ENCODE peak calls at places on chromosomes 5 and 9, in five cellular contexts. One of them, this sample, is unnamed.

GRCh38 chr9:17802249-17802857 is 223.5 kb downstream of the SH3GL2 start:
- DNase-seq in Calu3: no peak
- DNase-seq in CD8-positive, alpha-beta memory T cell: no peak
- DNase-seq in ELR: peak
- DNase-seq in sciatic nerve: no peak
- DNase-seq in this sample: no peak

GRCh38 chr5:147303976-147304375 is 69.2 kb downstream of the STK32A start:
- DNase-seq in ELR: peak
- DNase-seq in Calu3: peak
- DNase-seq in sciatic nerve: no peak
- DNase-seq in CD8-positive, alpha-beta memory T cell: no peak
- DNase-seq in this sample: no peak

GRCh38 chr5:67073045-67073444 is 123.6 kb downstream of the CD180 start:
- DNase-seq in CD8-positive, alpha-beta memory T cell: no peak
- DNase-seq in sciatic nerve: no peak
- DNase-seq in Calu3: no peak
- DNase-seq in ELR: no peak
- DNase-seq in this sample: no peak

GRCh38 chr5:181204561-181205401 is at the start of gene TRIM7:
- DNase-seq in Calu3: peak
- DNase-seq in CD8-positive, alpha-beta memory T cell: no peak
- DNase-seq in sciatic nerve: no peak
- DNase-seq in ELR: peak
- DNase-seq in this sample: no peak

GRCh38 chr5:174533771-174534221 is 190.6 kb upstream of the MSX2 start:
- DNase-seq in Calu3: peak
- DNase-seq in ELR: peak
- DNase-seq in sciatic nerve: no peak
- DNase-seq in CD8-positive, alpha-beta memory T cell: no peak
- DNase-seq in this sample: no peak

GRCh38 chr5:912356-913091 is 19.8 kb downstream of the TRIP13 start:
- DNase-seq in ELR: peak
- DNase-seq in Calu3: no peak
- DNase-seq in sciatic nerve: peak
- DNase-seq in CD8-positive, alpha-beta memory T cell: no peak
- DNase-seq in this sample: peak

GRCh38 chr9:115033800-115034199 is 84.2 kb downstream of the TNC start:
- DNase-seq in Calu3: no peak
- DNase-seq in ELR: no peak
- DNase-seq in sciatic nerve: no peak
- DNase-seq in CD8-positive, alpha-beta memory T cell: no peak
- DNase-seq in this sample: no peak

GRCh38 chr5:59813761-59814562 is 79.6 kb downstream of the PDE4D start:
- DNase-seq in sciatic nerve: no peak
- DNase-seq in Calu3: peak
- DNase-seq in CD8-positive, alpha-beta memory T cell: no peak
- DNase-seq in ELR: peak
- DNase-seq in this sample: peak

GRCh38 chr9:20623021-20623747 is 885 bp upstream of the MLLT3 start:
- DNase-seq in Calu3: peak
- DNase-seq in CD8-positive, alpha-beta memory T cell: peak
- DNase-seq in ELR: peak
- DNase-seq in sciatic nerve: peak
- DNase-seq in this sample: peak

GRCh38 chr5:130141689-130142320 is 237.5 kb downstream of the CHSY3 start:
- DNase-seq in CD8-positive, alpha-beta memory T cell: no peak
- DNase-seq in sciatic nerve: no peak
- DNase-seq in Calu3: peak
- DNase-seq in ELR: peak
- DNase-seq in this sample: no peak

GRCh38 chr5:67233075-67233474 is 36.5 kb upstream of the CD180 start:
- DNase-seq in Calu3: no peak
- DNase-seq in CD8-positive, alpha-beta memory T cell: no peak
- DNase-seq in ELR: peak
- DNase-seq in sciatic nerve: no peak
- DNase-seq in this sample: no peak

GRCh38 chr5:149452007-149452664 is 73.0 kb upstream of the IL17B start:
- DNase-seq in CD8-positive, alpha-beta memory T cell: no peak
- DNase-seq in sciatic nerve: no peak
- DNase-seq in ELR: peak
- DNase-seq in Calu3: peak
- DNase-seq in this sample: no peak

GRCh38 chr5:10474521-10475075 is 32.9 kb downstream of the ROPN1L start:
- DNase-seq in CD8-positive, alpha-beta memory T cell: no peak
- DNase-seq in sciatic nerve: no peak
- DNase-seq in Calu3: no peak
- DNase-seq in ELR: no peak
- DNase-seq in this sample: no peak

GRCh38 chr5:90982576-90982975 is 400.5 kb downstream of the ARRDC3 start:
- DNase-seq in sciatic nerve: no peak
- DNase-seq in Calu3: no peak
- DNase-seq in CD8-positive, alpha-beta memory T cell: no peak
- DNase-seq in ELR: no peak
- DNase-seq in this sample: no peak

GRCh38 chr5:151038801-151039238 is 18.4 kb downstream of the GPX3 start:
- DNase-seq in ELR: peak
- DNase-seq in sciatic nerve: no peak
- DNase-seq in CD8-positive, alpha-beta memory T cell: no peak
- DNase-seq in Calu3: no peak
- DNase-seq in this sample: no peak

GRCh38 chr5:105836263-105836662 is 1834.5 kb downstream of the EFNA5 start:
- DNase-seq in CD8-positive, alpha-beta memory T cell: no peak
- DNase-seq in ELR: no peak
- DNase-seq in Calu3: no peak
- DNase-seq in sciatic nerve: no peak
- DNase-seq in this sample: no peak

GRCh38 chr5:172782169-172783039 is 11.4 kb upstream of the DUSP1 start:
- DNase-seq in ELR: peak
- DNase-seq in Calu3: no peak
- DNase-seq in CD8-positive, alpha-beta memory T cell: no peak
- DNase-seq in sciatic nerve: no peak
- DNase-seq in this sample: no peak

GRCh38 chr5:178098685-178099084 is 14.6 kb upstream of the N4BP3 start:
- DNase-seq in CD8-positive, alpha-beta memory T cell: no peak
- DNase-seq in ELR: no peak
- DNase-seq in sciatic nerve: no peak
- DNase-seq in Calu3: no peak
- DNase-seq in this sample: no peak

GRCh38 chr5:180790020-180790419 is 12.6 kb downstream of the MGAT1 start:
- DNase-seq in ELR: peak
- DNase-seq in sciatic nerve: no peak
- DNase-seq in Calu3: no peak
- DNase-seq in CD8-positive, alpha-beta memory T cell: no peak
- DNase-seq in this sample: no peak

GRCh38 chr5:90000351-90000750 is 409.2 kb downstream of the CETN3 start:
- DNase-seq in sciatic nerve: no peak
- DNase-seq in ELR: no peak
- DNase-seq in Calu3: no peak
- DNase-seq in CD8-positive, alpha-beta memory T cell: no peak
- DNase-seq in this sample: no peak

GRCh38 chr5:59608745-59609144 is 284.8 kb downstream of the PDE4D start:
- DNase-seq in Calu3: no peak
- DNase-seq in ELR: peak
- DNase-seq in CD8-positive, alpha-beta memory T cell: no peak
- DNase-seq in sciatic nerve: no peak
- DNase-seq in this sample: no peak

GRCh38 chr9:129148463-129149204 is 29.4 kb downstream of the IER5L start:
- DNase-seq in Calu3: no peak
- DNase-seq in sciatic nerve: no peak
- DNase-seq in ELR: no peak
- DNase-seq in CD8-positive, alpha-beta memory T cell: no peak
- DNase-seq in this sample: no peak

GRCh38 chr9:98687911-98688310 is 20.8 kb downstream of the GABBR2 start:
- DNase-seq in ELR: no peak
- DNase-seq in sciatic nerve: no peak
- DNase-seq in Calu3: no peak
- DNase-seq in CD8-positive, alpha-beta memory T cell: no peak
- DNase-seq in this sample: no peak

GRCh38 chr9:96021616-96022444 is 146.3 kb downstream of the ERCC6L2 start:
- DNase-seq in sciatic nerve: peak
- DNase-seq in CD8-positive, alpha-beta memory T cell: no peak
- DNase-seq in Calu3: no peak
- DNase-seq in ELR: no peak
- DNase-seq in this sample: no peak

GRCh38 chr9:17757816-17758215 is 178.9 kb downstream of the SH3GL2 start:
- DNase-seq in sciatic nerve: no peak
- DNase-seq in Calu3: no peak
- DNase-seq in CD8-positive, alpha-beta memory T cell: no peak
- DNase-seq in ELR: peak
- DNase-seq in this sample: no peak

GRCh38 chr9:80922544-80922943 is 766.8 kb downstream of the TLE1 start:
- DNase-seq in CD8-positive, alpha-beta memory T cell: no peak
- DNase-seq in sciatic nerve: no peak
- DNase-seq in ELR: no peak
- DNase-seq in Calu3: no peak
- DNase-seq in this sample: no peak

GRCh38 chr5:80408976-80409926 is 1.4 kb downstream of the ZFYVE16 start:
- DNase-seq in ELR: peak
- DNase-seq in sciatic nerve: no peak
- DNase-seq in CD8-positive, alpha-beta memory T cell: no peak
- DNase-seq in Calu3: no peak
- DNase-seq in this sample: no peak

GRCh38 chr5:133723651-133724366 is 111.5 kb upstream of the FSTL4 start:
- DNase-seq in ELR: no peak
- DNase-seq in sciatic nerve: peak
- DNase-seq in Calu3: no peak
- DNase-seq in CD8-positive, alpha-beta memory T cell: no peak
- DNase-seq in this sample: no peak

GRCh38 chr9:126854734-126855133 is 5.7 kb upstream of the ZBTB34 start:
- DNase-seq in ELR: no peak
- DNase-seq in sciatic nerve: no peak
- DNase-seq in CD8-positive, alpha-beta memory T cell: no peak
- DNase-seq in Calu3: no peak
- DNase-seq in this sample: no peak

GRCh38 chr5:90135979-90136378 is 273.6 kb downstream of the CETN3 start:
- DNase-seq in sciatic nerve: no peak
- DNase-seq in CD8-positive, alpha-beta memory T cell: no peak
- DNase-seq in ELR: no peak
- DNase-seq in Calu3: peak
- DNase-seq in this sample: no peak

GRCh38 chr5:93079046-93079445 is 502.0 kb downstream of the NR2F1-AS1 start:
- DNase-seq in sciatic nerve: no peak
- DNase-seq in ELR: peak
- DNase-seq in CD8-positive, alpha-beta memory T cell: no peak
- DNase-seq in Calu3: peak
- DNase-seq in this sample: no peak

GRCh38 chr9:93058357-93059096 is at the start of gene SUSD3:
- DNase-seq in sciatic nerve: peak
- DNase-seq in Calu3: peak
- DNase-seq in ELR: no peak
- DNase-seq in CD8-positive, alpha-beta memory T cell: peak
- DNase-seq in this sample: peak

GRCh38 chr5:398475-399295 is 44.3 kb upstream of the EXOC3 start:
- DNase-seq in sciatic nerve: peak
- DNase-seq in CD8-positive, alpha-beta memory T cell: no peak
- DNase-seq in ELR: no peak
- DNase-seq in Calu3: no peak
- DNase-seq in this sample: no peak

GRCh38 chr9:122158202-122158601 is 1.4 kb downstream of the NDUFA8 start:
- DNase-seq in sciatic nerve: no peak
- DNase-seq in CD8-positive, alpha-beta memory T cell: peak
- DNase-seq in Calu3: no peak
- DNase-seq in ELR: peak
- DNase-seq in this sample: no peak

GRCh38 chr9:97367729-97368128 is 44.2 kb upstream of the TDRD7 start:
- DNase-seq in Calu3: no peak
- DNase-seq in CD8-positive, alpha-beta memory T cell: no peak
- DNase-seq in sciatic nerve: no peak
- DNase-seq in ELR: no peak
- DNase-seq in this sample: no peak

GRCh38 chr9:136439550-136440408 is at the start of gene INPP5E:
- DNase-seq in CD8-positive, alpha-beta memory T cell: peak
- DNase-seq in ELR: peak
- DNase-seq in Calu3: peak
- DNase-seq in sciatic nerve: peak
- DNase-seq in this sample: peak

GRCh38 chr9:36862206-36863145 is 171.6 kb downstream of the PAX5 start:
- DNase-seq in sciatic nerve: no peak
- DNase-seq in ELR: peak
- DNase-seq in Calu3: peak
- DNase-seq in CD8-positive, alpha-beta memory T cell: no peak
- DNase-seq in this sample: no peak

GRCh38 chr5:146233441-146233840 is 30.0 kb downstream of the RBM27 start:
- DNase-seq in ELR: no peak
- DNase-seq in Calu3: no peak
- DNase-seq in sciatic nerve: no peak
- DNase-seq in CD8-positive, alpha-beta memory T cell: no peak
- DNase-seq in this sample: no peak